ENCODE peak calls at places on chromosomes 7 and 10, in seven cellular contexts. One of them, this sample, is unnamed.

GRCh38 chr7:54810401-54810800 is 51.4 kb upstream of the SEC61G start:
- DNase-seq in brain microvascular endothelial cell: no peak
- DNase-seq in astrocyte: peak
- DNase-seq in BJ: no peak
- DNase-seq in HCT116: no peak
- DNase-seq in hepatocyte: no peak
- DNase-seq in AG04450: no peak
- DNase-seq in this sample: peak

GRCh38 chr10:14356921-14357320 is 26.2 kb upstream of the FRMD4A start:
- DNase-seq in brain microvascular endothelial cell: peak
- DNase-seq in astrocyte: peak
- DNase-seq in BJ: peak
- DNase-seq in HCT116: no peak
- DNase-seq in hepatocyte: no peak
- DNase-seq in AG04450: no peak
- DNase-seq in this sample: peak

GRCh38 chr7:36764929-36765328 is 40.6 kb upstream of the AOAH start:
- DNase-seq in brain microvascular endothelial cell: no peak
- DNase-seq in astrocyte: no peak
- DNase-seq in BJ: no peak
- DNase-seq in HCT116: no peak
- DNase-seq in hepatocyte: no peak
- DNase-seq in AG04450: no peak
- DNase-seq in this sample: no peak

GRCh38 chr10:3652886-3653285 is 132.1 kb downstream of the KLF6 start:
- DNase-seq in brain microvascular endothelial cell: no peak
- DNase-seq in astrocyte: no peak
- DNase-seq in BJ: no peak
- DNase-seq in HCT116: no peak
- DNase-seq in hepatocyte: no peak
- DNase-seq in AG04450: no peak
- DNase-seq in this sample: peak

GRCh38 chr7:16695621-16696237 is 49.7 kb downstream of the BZW2 start:
- DNase-seq in brain microvascular endothelial cell: peak
- DNase-seq in astrocyte: peak
- DNase-seq in BJ: no peak
- DNase-seq in HCT116: peak
- DNase-seq in hepatocyte: peak
- DNase-seq in AG04450: peak
- DNase-seq in this sample: peak

GRCh38 chr10:29033311-29033940 is 255.4 kb upstream of the LYZL1 start:
- DNase-seq in brain microvascular endothelial cell: no peak
- DNase-seq in astrocyte: no peak
- DNase-seq in BJ: no peak
- DNase-seq in HCT116: no peak
- DNase-seq in hepatocyte: no peak
- DNase-seq in AG04450: no peak
- DNase-seq in this sample: no peak

GRCh38 chr7:143329471-143330170 is 13.7 kb downstream of the CLCN1 start:
- DNase-seq in brain microvascular endothelial cell: no peak
- DNase-seq in astrocyte: no peak
- DNase-seq in BJ: no peak
- DNase-seq in HCT116: no peak
- DNase-seq in hepatocyte: no peak
- DNase-seq in AG04450: no peak
- DNase-seq in this sample: no peak

GRCh38 chr10:14416308-14416700 is 85.6 kb upstream of the FRMD4A start:
- DNase-seq in brain microvascular endothelial cell: peak
- DNase-seq in astrocyte: peak
- DNase-seq in BJ: no peak
- DNase-seq in HCT116: no peak
- DNase-seq in hepatocyte: peak
- DNase-seq in AG04450: no peak
- DNase-seq in this sample: peak

GRCh38 chr7:12351843-12352242 is 51.8 kb downstream of the VWDE start:
- DNase-seq in brain microvascular endothelial cell: no peak
- DNase-seq in astrocyte: no peak
- DNase-seq in BJ: no peak
- DNase-seq in HCT116: no peak
- DNase-seq in hepatocyte: no peak
- DNase-seq in AG04450: no peak
- DNase-seq in this sample: no peak

GRCh38 chr10:97825020-97825739 is 24.5 kb upstream of the GOLGA7B start:
- DNase-seq in brain microvascular endothelial cell: no peak
- DNase-seq in astrocyte: no peak
- DNase-seq in BJ: no peak
- DNase-seq in HCT116: no peak
- DNase-seq in hepatocyte: no peak
- DNase-seq in AG04450: no peak
- DNase-seq in this sample: peak

GRCh38 chr7:100213672-100214071 is 6.1 kb upstream of the PVRIG start:
- DNase-seq in brain microvascular endothelial cell: no peak
- DNase-seq in astrocyte: no peak
- DNase-seq in BJ: no peak
- DNase-seq in HCT116: no peak
- DNase-seq in hepatocyte: no peak
- DNase-seq in AG04450: no peak
- DNase-seq in this sample: no peak

GRCh38 chr7:27073066-27073465 is 22.7 kb downstream of the HOXA1 start:
- DNase-seq in brain microvascular endothelial cell: no peak
- DNase-seq in astrocyte: no peak
- DNase-seq in BJ: no peak
- DNase-seq in HCT116: no peak
- DNase-seq in hepatocyte: no peak
- DNase-seq in AG04450: no peak
- DNase-seq in this sample: no peak

GRCh38 chr10:78215645-78216044 is 182.0 kb downstream of the RPS24 start:
- DNase-seq in brain microvascular endothelial cell: peak
- DNase-seq in astrocyte: peak
- DNase-seq in BJ: peak
- DNase-seq in HCT116: no peak
- DNase-seq in hepatocyte: peak
- DNase-seq in AG04450: peak
- DNase-seq in this sample: peak

GRCh38 chr10:43278216-43278615 is 11.4 kb upstream of the RASGEF1A start:
- DNase-seq in brain microvascular endothelial cell: no peak
- DNase-seq in astrocyte: no peak
- DNase-seq in BJ: no peak
- DNase-seq in HCT116: no peak
- DNase-seq in hepatocyte: no peak
- DNase-seq in AG04450: no peak
- DNase-seq in this sample: no peak

GRCh38 chr7:46146454-46147255 is 225.6 kb upstream of the IGFBP3 start:
- DNase-seq in brain microvascular endothelial cell: peak
- DNase-seq in astrocyte: peak
- DNase-seq in BJ: peak
- DNase-seq in HCT116: no peak
- DNase-seq in hepatocyte: no peak
- DNase-seq in AG04450: no peak
- DNase-seq in this sample: peak

GRCh38 chr10:126872768-126873167 is 32.5 kb upstream of the DOCK1 start:
- DNase-seq in brain microvascular endothelial cell: peak
- DNase-seq in astrocyte: peak
- DNase-seq in BJ: no peak
- DNase-seq in HCT116: no peak
- DNase-seq in hepatocyte: no peak
- DNase-seq in AG04450: no peak
- DNase-seq in this sample: peak

GRCh38 chr10:133182791-133183645 is 23.0 kb downstream of the KNDC1 start:
- DNase-seq in brain microvascular endothelial cell: no peak
- DNase-seq in astrocyte: no peak
- DNase-seq in BJ: no peak
- DNase-seq in HCT116: no peak
- DNase-seq in hepatocyte: no peak
- DNase-seq in AG04450: no peak
- DNase-seq in this sample: no peak

GRCh38 chr7:27899601-27900000 is 159.6 kb downstream of the TAX1BP1 start:
- DNase-seq in brain microvascular endothelial cell: no peak
- DNase-seq in astrocyte: no peak
- DNase-seq in BJ: no peak
- DNase-seq in HCT116: no peak
- DNase-seq in hepatocyte: no peak
- DNase-seq in AG04450: no peak
- DNase-seq in this sample: no peak

GRCh38 chr10:43344051-43344450 is 27.4 kb upstream of the FXYD4 start:
- DNase-seq in brain microvascular endothelial cell: no peak
- DNase-seq in astrocyte: no peak
- DNase-seq in BJ: no peak
- DNase-seq in HCT116: no peak
- DNase-seq in hepatocyte: no peak
- DNase-seq in AG04450: no peak
- DNase-seq in this sample: no peak

GRCh38 chr7:11748884-11749283 is 83.1 kb downstream of the THSD7A start:
- DNase-seq in brain microvascular endothelial cell: no peak
- DNase-seq in astrocyte: no peak
- DNase-seq in BJ: no peak
- DNase-seq in HCT116: peak
- DNase-seq in hepatocyte: peak
- DNase-seq in AG04450: no peak
- DNase-seq in this sample: peak

GRCh38 chr10:26217396-26218105 is 977 bp downstream of the GAD2 start:
- DNase-seq in brain microvascular endothelial cell: no peak
- DNase-seq in astrocyte: no peak
- DNase-seq in BJ: no peak
- DNase-seq in HCT116: no peak
- DNase-seq in hepatocyte: peak
- DNase-seq in AG04450: no peak
- DNase-seq in this sample: no peak

GRCh38 chr10:124644771-124645170 is 99.4 kb downstream of the FAM53B start:
- DNase-seq in brain microvascular endothelial cell: no peak
- DNase-seq in astrocyte: no peak
- DNase-seq in BJ: no peak
- DNase-seq in HCT116: no peak
- DNase-seq in hepatocyte: no peak
- DNase-seq in AG04450: no peak
- DNase-seq in this sample: no peak

GRCh38 chr7:2048006-2048405 is 184.7 kb downstream of the MAD1L1 start:
- DNase-seq in brain microvascular endothelial cell: no peak
- DNase-seq in astrocyte: no peak
- DNase-seq in BJ: no peak
- DNase-seq in HCT116: no peak
- DNase-seq in hepatocyte: no peak
- DNase-seq in AG04450: no peak
- DNase-seq in this sample: no peak

GRCh38 chr10:80713398-80713928 is 175.8 kb downstream of the SH2D4B start:
- DNase-seq in brain microvascular endothelial cell: no peak
- DNase-seq in astrocyte: no peak
- DNase-seq in BJ: no peak
- DNase-seq in HCT116: no peak
- DNase-seq in hepatocyte: no peak
- DNase-seq in AG04450: no peak
- DNase-seq in this sample: no peak

GRCh38 chr10:86391236-86391840 is 24.7 kb upstream of the GRID1 start:
- DNase-seq in brain microvascular endothelial cell: no peak
- DNase-seq in astrocyte: no peak
- DNase-seq in BJ: no peak
- DNase-seq in HCT116: no peak
- DNase-seq in hepatocyte: no peak
- DNase-seq in AG04450: no peak
- DNase-seq in this sample: no peak
- H3K4me3 ChIP-seq in brain microvascular endothelial cell: no peak
- H3K4me3 ChIP-seq in astrocyte: no peak
- H3K4me3 ChIP-seq in BJ: no peak
- H3K4me3 ChIP-seq in HCT116: no peak
- H3K4me3 ChIP-seq in hepatocyte: no peak
- H3K4me3 ChIP-seq in AG04450: no peak
- H3K4me3 ChIP-seq in this sample: no peak

DNA sequence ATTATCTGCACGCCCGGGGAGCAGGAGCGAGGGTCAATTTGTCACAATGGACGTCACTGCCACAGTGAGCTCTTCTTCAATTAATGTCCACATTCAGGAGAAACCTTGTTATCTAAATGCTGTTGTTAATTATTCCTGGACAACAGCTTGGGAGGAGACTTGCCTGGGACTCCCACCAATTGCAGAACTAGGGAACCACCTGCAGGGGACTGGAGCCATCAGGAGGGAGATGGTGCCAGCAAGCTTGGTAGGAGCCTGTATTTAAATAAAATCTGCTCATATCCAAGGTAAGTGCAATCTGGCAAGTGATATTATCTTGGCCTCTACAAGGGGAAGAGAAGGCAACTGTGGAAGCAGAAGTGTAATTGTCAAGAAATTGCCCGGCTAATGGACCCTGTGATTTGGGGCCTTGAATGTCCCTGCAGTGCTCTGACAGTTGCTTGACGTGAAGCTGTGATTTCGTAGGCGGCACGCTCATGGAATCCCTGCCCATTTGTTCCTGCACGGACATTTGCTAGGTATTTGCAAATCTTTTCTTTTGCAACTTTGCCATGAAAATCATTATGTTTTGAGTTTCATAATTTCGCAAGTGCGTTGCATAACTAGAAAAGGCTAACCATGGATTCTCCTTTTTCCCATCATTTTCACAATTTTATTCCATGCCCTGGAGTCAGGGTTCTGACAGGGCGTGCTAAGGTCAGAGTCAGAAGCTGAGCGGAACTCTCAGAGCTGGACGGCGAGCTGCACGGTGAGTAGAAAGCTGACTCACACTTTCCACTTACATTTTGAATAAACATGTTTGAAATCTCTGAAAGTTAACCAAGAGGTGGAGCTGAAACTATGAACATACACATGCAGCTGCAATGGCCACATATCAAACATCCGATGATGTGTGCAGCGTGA is 84.8 kb upstream of the TCERG1L start:
- DNase-seq in brain microvascular endothelial cell: no peak
- DNase-seq in astrocyte: no peak
- DNase-seq in BJ: no peak
- DNase-seq in HCT116: no peak
- DNase-seq in hepatocyte: peak
- DNase-seq in AG04450: no peak
- DNase-seq in this sample: no peak
- TF ChIP-seq CTCF in brain microvascular endothelial cell: no peak
- TF ChIP-seq CTCF in astrocyte: no peak
- TF ChIP-seq CTCF in BJ: no peak
- TF ChIP-seq CTCF in HCT116: peak
- TF ChIP-seq CTCF in hepatocyte: no peak
- TF ChIP-seq CTCF in AG04450: no peak
- TF ChIP-seq CTCF in this sample: no peak

DNA sequence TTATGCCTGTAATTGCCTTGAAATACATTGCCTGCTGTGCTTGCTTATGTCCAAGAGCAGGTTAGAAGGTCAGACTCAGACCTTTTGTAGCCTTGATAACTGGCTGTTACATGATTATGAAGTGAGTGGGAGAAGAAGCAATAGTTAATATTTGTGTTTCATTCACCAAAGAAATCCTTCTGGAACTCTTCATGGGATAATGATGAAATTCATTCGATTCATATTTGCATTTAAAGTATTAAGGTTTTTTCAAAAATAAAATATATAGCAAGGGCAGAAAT is 119.4 kb downstream of the MBL2 start:
- DNase-seq in brain microvascular endothelial cell: no peak
- DNase-seq in astrocyte: no peak
- DNase-seq in BJ: no peak
- DNase-seq in HCT116: no peak
- DNase-seq in hepatocyte: no peak
- DNase-seq in AG04450: no peak
- DNase-seq in this sample: no peak
- H3K4me3 ChIP-seq in brain microvascular endothelial cell: no peak
- H3K4me3 ChIP-seq in astrocyte: no peak
- H3K4me3 ChIP-seq in BJ: no peak
- H3K4me3 ChIP-seq in HCT116: no peak
- H3K4me3 ChIP-seq in hepatocyte: no peak
- H3K4me3 ChIP-seq in AG04450: no peak
- H3K4me3 ChIP-seq in this sample: no peak

GRCh38 chr10:93468532-93469213 is 13.5 kb downstream of the MYOF start:
- DNase-seq in brain microvascular endothelial cell: peak
- DNase-seq in astrocyte: peak
- DNase-seq in BJ: peak
- DNase-seq in HCT116: peak
- DNase-seq in hepatocyte: peak
- DNase-seq in AG04450: peak
- DNase-seq in this sample: peak
- TF ChIP-seq CTCF in brain microvascular endothelial cell: peak
- TF ChIP-seq CTCF in astrocyte: no peak
- TF ChIP-seq CTCF in BJ: peak
- TF ChIP-seq CTCF in HCT116: no peak
- TF ChIP-seq CTCF in hepatocyte: no peak
- TF ChIP-seq CTCF in AG04450: peak
- TF ChIP-seq CTCF in this sample: peak